ENCODE peak calls at places on chromosomes 7 and 10, in four cellular contexts. F is endodermal cell, U is neuronal stem cell, B is keratinocyte. N is an unnamed sample.

GRCh38 chr10:102917314-102917961 is 656 bp upstream of the CNNM2 start:
- DNase-seq in F (peak; percentile 93), U (peak; percentile 84), B (peak; percentile 19), N (peak; percentile 88)

GRCh38 chr7:30596043-30596641 is 1.5 kb downstream of the GARS1 start:
- DNase-seq in F (no peak), U (no peak), B (no peak), N (peak; percentile 77)

GRCh38 chr10:108911814-108912541 is 1011.3 kb downstream of the XPNPEP1 start:
- DNase-seq in F (peak; percentile 98), U (peak; percentile 85), B (no peak), N (peak; percentile 87)

GRCh38 chr10:43074827-43075611 is 1.9 kb upstream of the RET start:
- DNase-seq in F (no peak), U (no peak), B (no peak), N (no peak)

GRCh38 chr7:5854738-5855137 is 25.9 kb upstream of the OCM start:
- DNase-seq in F (no peak), U (no peak), B (no peak), N (no peak)

GRCh38 chr10:44180321-44181154 is 204.4 kb downstream of the CXCL12 start:
- DNase-seq in F (no peak), U (no peak), B (no peak), N (peak; percentile 97)

GRCh38 chr7:55072251-55072650 is 53.4 kb downstream of the EGFR start:
- DNase-seq in F (no peak), U (no peak), B (no peak), N (no peak)

GRCh38 chr7:43647314-43647691 is 64.4 kb downstream of the STK17A start:
- DNase-seq in F (peak; percentile 85), U (peak; percentile 24), B (no peak), N (peak; percentile 78)

GRCh38 chr10:94641480-94641879 is 42.0 kb upstream of the CYP2C18 start:
- DNase-seq in F (no peak), U (no peak), B (no peak), N (no peak)

GRCh38 chr10:44949127-44949802 is 10.3 kb upstream of the RASSF4 start:
- DNase-seq in F (no peak), U (no peak), B (no peak), N (no peak)

GRCh38 chr10:50567384-50567783 is 56.4 kb downstream of the SGMS1 start:
- DNase-seq in F (no peak), U (no peak), B (no peak), N (no peak)

GRCh38 chr10:127907411-127908105 is 655 bp downstream of the PTPRE start:
- DNase-seq in F (peak; percentile 53), U (no peak), B (no peak), N (peak; percentile 76)

GRCh38 chr7:157281221-157281998 is 55.4 kb upstream of the DNAJB6 start:
- DNase-seq in F (no peak), U (no peak), B (no peak), N (no peak)

GRCh38 chr7:192035-192649 is at the start of gene FAM20C:
- DNase-seq in F (peak; percentile 84), U (peak; percentile 54), B (no peak), N (peak; percentile 97)

GRCh38 chr7:94056796-94057207 is 52.6 kb upstream of the BET1 start:
- DNase-seq in F (peak; percentile 67), U (no peak), B (peak; percentile 69), N (peak; percentile 90)

GRCh38 chr7:79272938-79273337 is 180.5 kb downstream of the MAGI2 start:
- DNase-seq in F (no peak), U (no peak), B (no peak), N (no peak)

GRCh38 chr7:96321041-96321669 is 743 bp downstream of the SLC25A13 start:
- DNase-seq in F (peak; percentile 95), U (peak; percentile 76), B (no peak), N (peak; percentile 83)

GRCh38 chr7:144390481-144390880 is 13.0 kb downstream of the NOBOX start:
- DNase-seq in F (peak; percentile 40), U (no peak), B (no peak), N (no peak)
- H3K27ac ChIP-seq in F (no peak overlapping the region), U (no peak overlapping the region), B (no peak overlapping the region), N (no peak overlapping the region)

GRCh38 chr10:77400041-77400440 is 237.6 kb downstream of the KCNMA1 start:
- DNase-seq in F (no peak), U (no peak), B (no peak), N (no peak)

GRCh38 chr10:77401681-77402080 is 235.9 kb downstream of the KCNMA1 start:
- DNase-seq in F (no peak), U (no peak), B (no peak), N (no peak)

GRCh38 chr10:77397103-77397502 is 240.5 kb downstream of the KCNMA1 start:
- DNase-seq in F (no peak), U (no peak), B (no peak), N (no peak)

GRCh38 chr10:77398558-77398957 is 239.1 kb downstream of the KCNMA1 start:
- DNase-seq in F (no peak), U (no peak), B (no peak), N (no peak)

GRCh38 chr10:77398986-77399755 is 238.4 kb downstream of the KCNMA1 start:
- DNase-seq in F (no peak), U (no peak), B (no peak), N (no peak)
- H3K36me3 ChIP-seq in F (no peaks in the 10 kb centered on the region), U (no peaks in the 10 kb centered on the region), B (no peaks in the 10 kb centered on the region), N (no peaks in the 10 kb centered on the region)

GRCh38 chr10:46284286-46285229 is 2.2 kb upstream of the ANTXRL start:
- DNase-seq in F (peak; percentile 93), U (peak; percentile 61), B (peak; percentile 35), N (peak; percentile 92)
- H3K9ac ChIP-seq in F (peak overlapping the region; percentile 67), U (peak overlapping the region; percentile 85), B (peak overlapping the region; percentile 74), N (peak overlapping the region; percentile 90)

DNA sequence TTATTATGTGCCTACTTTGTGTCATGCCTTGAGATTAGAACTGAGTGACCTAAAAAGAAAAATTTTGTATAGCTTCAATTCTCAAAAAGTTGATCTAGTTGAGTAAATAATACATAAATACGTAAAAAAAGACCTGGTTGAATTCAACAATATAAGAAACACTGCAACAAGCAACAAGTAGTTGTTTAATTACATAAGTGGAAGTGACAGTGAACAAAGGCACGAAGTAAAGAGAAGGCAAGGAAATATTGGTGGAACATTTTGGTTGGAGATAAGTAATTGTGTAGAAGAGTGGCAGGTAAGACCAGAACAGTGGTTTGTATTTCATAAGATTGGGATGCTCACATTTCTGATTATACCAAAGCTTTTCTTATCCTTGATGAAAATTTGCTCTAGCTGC is 8.2 kb upstream of the MYPN start:
- DNase-seq in F (no peak), U (no peak), B (no peak), N (no peak)
- H3K27ac ChIP-seq in F (no peak overlapping the region), U (no peak overlapping the region), B (no peak overlapping the region), N (peak overlapping the region; percentile 80)

DNA sequence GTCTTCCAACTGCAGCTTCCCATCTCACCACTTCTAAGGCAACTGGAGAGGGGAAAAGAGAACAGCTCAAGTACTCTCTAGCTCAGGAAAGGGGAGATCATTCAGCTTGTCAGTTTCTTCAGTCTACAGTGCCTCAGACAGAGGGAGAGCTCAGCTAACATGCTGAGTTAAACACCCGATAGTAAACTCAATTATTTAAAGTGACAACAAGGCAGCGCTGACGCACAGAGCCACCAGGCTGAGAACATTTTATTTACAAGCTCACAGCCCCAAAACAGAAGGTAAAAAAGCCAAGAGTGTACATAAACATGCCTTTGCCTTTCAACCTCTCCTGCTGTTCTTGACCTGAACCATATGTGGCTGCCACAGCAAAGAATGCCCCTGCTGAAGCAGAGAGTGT is 10.1 kb upstream of the CUZD1 start:
- DNase-seq in F (peak; percentile 32), U (no peak), B (no peak), N (no peak)
- H3K36me3 ChIP-seq in F (no peaks in the 10 kb centered on the region), U (no peaks in the 10 kb centered on the region), B (no peaks in the 10 kb centered on the region), N (no peaks in the 10 kb centered on the region)

DNA sequence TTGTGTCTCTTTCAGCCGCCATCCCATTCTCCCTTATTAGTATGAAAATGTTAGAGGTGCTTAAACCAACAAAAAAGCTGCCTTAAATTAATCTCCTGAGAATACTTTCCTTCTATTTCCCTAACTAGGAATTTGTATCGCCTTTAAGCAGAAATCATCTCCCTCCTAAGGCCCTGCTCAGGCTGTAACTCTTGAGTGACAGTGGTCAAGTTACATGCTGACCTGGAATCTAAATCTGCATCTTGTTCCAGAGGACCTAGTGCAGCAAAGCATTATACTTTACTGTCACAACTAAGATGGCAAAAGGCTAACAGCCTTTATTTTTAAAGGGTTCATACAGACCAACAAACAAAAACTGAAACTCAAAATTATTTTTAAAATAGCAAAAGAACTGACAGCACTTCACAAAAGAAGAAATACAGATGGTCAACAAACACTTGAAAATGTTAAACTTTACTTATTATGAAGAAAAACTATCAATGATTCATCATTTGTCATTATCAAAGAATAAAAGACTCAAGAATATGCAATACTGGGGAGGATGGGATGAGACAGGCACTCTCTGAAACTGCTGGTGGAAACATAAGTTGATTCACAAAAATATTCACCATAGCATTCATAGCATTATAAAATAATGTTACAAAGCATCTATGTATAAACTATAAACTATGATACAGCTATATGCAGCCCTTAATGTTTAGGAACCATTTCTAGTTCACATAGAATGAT is 11.0 kb downstream of the CYREN start:
- DNase-seq in F (no peak), U (no peak), B (no peak), N (peak; percentile 39)
- H3K9ac ChIP-seq in F (no peak overlapping the region), U (no peak overlapping the region), B (no peak overlapping the region), N (no peak overlapping the region)

DNA sequence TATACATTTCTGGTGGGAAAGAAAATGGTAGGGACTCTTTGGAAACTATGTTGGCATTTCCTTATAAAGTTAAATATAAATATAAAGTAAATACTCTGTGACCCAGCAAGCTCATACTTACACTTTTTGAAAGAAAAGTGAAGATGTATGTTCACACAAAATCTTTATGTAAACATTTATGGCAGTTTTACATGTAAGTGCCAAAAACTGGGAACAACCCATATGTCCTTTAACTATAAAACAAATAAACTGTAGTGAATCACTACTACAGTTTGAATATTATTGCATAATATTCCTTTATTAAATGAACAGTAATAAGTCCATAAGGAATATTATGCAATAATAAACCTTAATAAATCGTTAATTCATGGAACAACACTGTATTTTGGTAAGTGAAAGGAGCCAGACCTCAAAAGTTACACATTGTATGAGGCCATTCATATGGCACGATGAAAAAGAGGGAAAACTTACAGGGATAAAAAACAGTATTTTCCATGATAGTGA is 1660.3 kb upstream of the LRRTM3 start:
- DNase-seq in F (no peak), U (no peak), B (no peak), N (no peak)
- H3K27ac ChIP-seq in F (no peak overlapping the region), U (no peak overlapping the region), B (no peak overlapping the region), N (no peak overlapping the region)

GRCh38 chr10:92552310-92552709 is 21.6 kb downstream of the IDE start:
- DNase-seq in F (no peak), U (no peak), B (no peak), N (no peak)
- H3K36me3 ChIP-seq in F (peaks cover 40% of the 10 kb centered on the region), U (peaks cover 42% of the 10 kb centered on the region), B (no peaks in the 10 kb centered on the region), N (peaks cover 12% of the 10 kb centered on the region)